ENCODE peak calls at places on chromosomes 13 and 19, in four cellular contexts. One of them, this sample, is unnamed.

GRCh38 chr13:104625196-104625595 is 1559.0 kb upstream of the SLC10A2 start:
- DNase-seq in GM23248: no peak
- DNase-seq in uterus: no peak
- DNase-seq in neural progenitor cell: no peak
- DNase-seq in this sample: no peak

GRCh38 chr19:56837892-56838679 is 2.4 kb downstream of the PEG3 start:
- DNase-seq in neural progenitor cell: no peak
- DNase-seq in uterus: peak; percentile 68
- DNase-seq in GM23248: peak; percentile 60
- DNase-seq in this sample: peak; percentile 82

GRCh38 chr19:19410553-19411550 is 5.4 kb downstream of the GATAD2A start:
- DNase-seq in uterus: no peak
- DNase-seq in neural progenitor cell: no peak
- DNase-seq in GM23248: peak; percentile 67
- DNase-seq in this sample: no peak

GRCh38 chr19:33798701-33799111 is 2.0 kb downstream of the KCTD15 start:
- DNase-seq in uterus: no peak
- DNase-seq in GM23248: no peak
- DNase-seq in neural progenitor cell: peak; percentile 74
- DNase-seq in this sample: no peak

GRCh38 chr13:46334008-46334407 is 53.0 kb downstream of the RUBCNL start:
- DNase-seq in uterus: no peak
- DNase-seq in neural progenitor cell: no peak
- DNase-seq in GM23248: no peak
- DNase-seq in this sample: no peak

GRCh38 chr19:55311397-55311796 is 13.7 kb downstream of the TMEM150B start:
- DNase-seq in neural progenitor cell: no peak
- DNase-seq in GM23248: no peak
- DNase-seq in uterus: no peak
- DNase-seq in this sample: no peak

GRCh38 chr13:30133976-30134375 is 173.4 kb downstream of the KATNAL1 start:
- DNase-seq in neural progenitor cell: no peak
- DNase-seq in GM23248: peak; percentile 65
- DNase-seq in uterus: no peak
- DNase-seq in this sample: no peak

GRCh38 chr13:101579291-101579802 is 126.9 kb downstream of the ITGBL1 start:
- DNase-seq in neural progenitor cell: no peak
- DNase-seq in GM23248: peak; percentile 25
- DNase-seq in uterus: no peak
- DNase-seq in this sample: no peak

GRCh38 chr13:93248627-93249047 is 22.0 kb downstream of the GPC6 start:
- DNase-seq in GM23248: no peak
- DNase-seq in neural progenitor cell: peak; percentile 73
- DNase-seq in uterus: no peak
- DNase-seq in this sample: no peak

GRCh38 chr13:110319774-110320509 is 12.9 kb downstream of the COL4A2 start:
- DNase-seq in GM23248: peak; percentile 80
- DNase-seq in uterus: no peak
- DNase-seq in neural progenitor cell: no peak
- DNase-seq in this sample: no peak

GRCh38 chr13:46983881-46984280 is 87.0 kb upstream of the HTR2A start:
- DNase-seq in neural progenitor cell: no peak
- DNase-seq in uterus: no peak
- DNase-seq in GM23248: peak; percentile 28
- DNase-seq in this sample: no peak

GRCh38 chr13:73334459-73334858 is 275.7 kb downstream of the KLF5 start:
- DNase-seq in GM23248: peak; percentile 56
- DNase-seq in neural progenitor cell: no peak
- DNase-seq in uterus: no peak
- DNase-seq in this sample: no peak
- H3K27ac ChIP-seq in GM23248: peak overlapping the region; percentile 74
- H3K27ac ChIP-seq in neural progenitor cell: no peak overlapping the region
- H3K27ac ChIP-seq in uterus: no peak overlapping the region
- H3K27ac ChIP-seq in this sample: peak overlapping the region; percentile 67

GRCh38 chr13:76845367-76845766 is 40.8 kb downstream of the KCTD12 start:
- DNase-seq in GM23248: no peak
- DNase-seq in neural progenitor cell: no peak
- DNase-seq in uterus: no peak
- DNase-seq in this sample: no peak

GRCh38 chr13:76848596-76848995 is 37.6 kb downstream of the KCTD12 start:
- DNase-seq in neural progenitor cell: no peak
- DNase-seq in uterus: no peak
- DNase-seq in GM23248: peak; percentile 54
- DNase-seq in this sample: peak; percentile 78

GRCh38 chr13:76845865-76846264 is 40.3 kb downstream of the KCTD12 start:
- DNase-seq in neural progenitor cell: no peak
- DNase-seq in uterus: no peak
- DNase-seq in GM23248: no peak
- DNase-seq in this sample: no peak

GRCh38 chr13:76846363-76846762 is 39.8 kb downstream of the KCTD12 start:
- DNase-seq in neural progenitor cell: no peak
- DNase-seq in uterus: no peak
- DNase-seq in GM23248: peak; percentile 76
- DNase-seq in this sample: no peak
- H3K27ac ChIP-seq in neural progenitor cell: no peak overlapping the region
- H3K27ac ChIP-seq in uterus: peak overlapping the region; percentile 58
- H3K27ac ChIP-seq in GM23248: peak overlapping the region; percentile 25
- H3K27ac ChIP-seq in this sample: peak overlapping the region; percentile 20

GRCh38 chr19:5951338-5951861 is 26.5 kb downstream of the RANBP3 start:
- DNase-seq in neural progenitor cell: peak; percentile 61
- DNase-seq in uterus: no peak
- DNase-seq in GM23248: no peak
- DNase-seq in this sample: no peak

GRCh38 chr19:5949792-5950305 is 28.1 kb downstream of the RANBP3 start:
- DNase-seq in GM23248: no peak
- DNase-seq in uterus: no peak
- DNase-seq in neural progenitor cell: no peak
- DNase-seq in this sample: no peak

GRCh38 chr19:5952193-5953033 is 25.5 kb downstream of the RANBP3 start:
- DNase-seq in uterus: no peak
- DNase-seq in GM23248: no peak
- DNase-seq in neural progenitor cell: no peak
- DNase-seq in this sample: no peak

GRCh38 chr19:5948697-5949564 is 29.0 kb downstream of the RANBP3 start:
- DNase-seq in neural progenitor cell: no peak
- DNase-seq in uterus: no peak
- DNase-seq in GM23248: no peak
- DNase-seq in this sample: no peak

GRCh38 chr19:5950744-5951143 is 27.2 kb downstream of the RANBP3 start:
- DNase-seq in neural progenitor cell: peak; percentile 69
- DNase-seq in GM23248: no peak
- DNase-seq in uterus: no peak
- DNase-seq in this sample: no peak
- H3K27ac ChIP-seq in neural progenitor cell: peak overlapping the region; percentile 77
- H3K27ac ChIP-seq in GM23248: no peak overlapping the region
- H3K27ac ChIP-seq in uterus: peak overlapping the region; percentile 5
- H3K27ac ChIP-seq in this sample: no peak overlapping the region

GRCh38 chr19:46328079-46328478 is 18.8 kb upstream of the PPP5C start:
- DNase-seq in GM23248: no peak
- DNase-seq in uterus: no peak
- DNase-seq in neural progenitor cell: no peak
- DNase-seq in this sample: no peak

GRCh38 chr19:46321653-46322052 is 24.8 kb downstream of the HIF3A start:
- DNase-seq in GM23248: no peak
- DNase-seq in neural progenitor cell: no peak
- DNase-seq in uterus: no peak
- DNase-seq in this sample: no peak

GRCh38 chr19:46326608-46327007 is 20.3 kb upstream of the PPP5C start:
- DNase-seq in neural progenitor cell: no peak
- DNase-seq in GM23248: no peak
- DNase-seq in uterus: no peak
- DNase-seq in this sample: no peak

GRCh38 chr19:46320559-46320958 is 23.7 kb downstream of the HIF3A start:
- DNase-seq in GM23248: no peak
- DNase-seq in neural progenitor cell: no peak
- DNase-seq in uterus: no peak
- DNase-seq in this sample: no peak

DNA sequence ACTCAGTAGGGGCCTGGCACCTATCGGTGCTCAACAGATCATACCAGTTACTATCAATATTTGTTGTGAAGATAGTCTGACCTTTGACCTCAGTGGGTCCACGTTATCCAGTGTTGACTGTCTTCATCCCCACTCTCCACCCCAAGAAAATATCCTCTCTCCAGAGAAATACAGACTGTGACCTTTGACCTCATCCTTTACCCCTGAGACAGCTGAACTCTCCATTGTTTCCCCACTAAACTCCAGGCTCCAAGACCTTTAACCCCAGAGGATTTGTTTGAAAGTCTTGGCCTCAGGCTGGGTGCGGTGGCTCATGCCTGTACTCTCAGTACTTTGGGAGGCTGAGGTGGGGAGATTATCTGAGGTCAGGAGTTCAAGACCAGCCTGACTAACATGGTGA is 22.6 kb upstream of the PPP5C start:
- DNase-seq in neural progenitor cell: no peak
- DNase-seq in uterus: no peak
- DNase-seq in GM23248: no peak
- DNase-seq in this sample: no peak
- H3K27ac ChIP-seq in neural progenitor cell: no peak overlapping the region
- H3K27ac ChIP-seq in uterus: no peak overlapping the region
- H3K27ac ChIP-seq in GM23248: no peak overlapping the region
- H3K27ac ChIP-seq in this sample: no peak overlapping the region

GRCh38 chr19:3380829-3381228 is 14.4 kb downstream of the NFIC start:
- DNase-seq in GM23248: no peak
- DNase-seq in uterus: no peak
- DNase-seq in neural progenitor cell: no peak
- DNase-seq in this sample: no peak
- H3K27ac ChIP-seq in GM23248: peak overlapping the region; percentile 81
- H3K27ac ChIP-seq in uterus: peak overlapping the region; percentile 99
- H3K27ac ChIP-seq in neural progenitor cell: no peak overlapping the region
- H3K27ac ChIP-seq in this sample: peak overlapping the region; percentile 16